ENCODE peak calls at places on chromosomes 16 and 17, in seven cellular contexts. One of them, this sample, is unnamed.

GRCh38 chr16:31710880-31711279 is 162.7 kb upstream of the ZNF267 start:
- DNase-seq in ovary: no peak
- DNase-seq in heart left ventricle: no peak
- DNase-seq in A549: no peak
- DNase-seq in effector memory CD4-positive, alpha-beta T cell: no peak
- DNase-seq in sigmoid colon: no peak
- DNase-seq in aorta: no peak
- DNase-seq in this sample: no peak

GRCh38 chr16:80670170-80670865 is 129.5 kb downstream of the DYNLRB2 start:
- DNase-seq in aorta: no peak
- DNase-seq in A549: no peak
- DNase-seq in ovary: no peak
- DNase-seq in heart left ventricle: no peak
- DNase-seq in effector memory CD4-positive, alpha-beta T cell: no peak
- DNase-seq in sigmoid colon: no peak
- DNase-seq in this sample: no peak

GRCh38 chr17:17809527-17810373 is 27.0 kb downstream of the SREBF1 start:
- DNase-seq in A549: no peak
- DNase-seq in effector memory CD4-positive, alpha-beta T cell: no peak
- DNase-seq in ovary: peak
- DNase-seq in heart left ventricle: no peak
- DNase-seq in sigmoid colon: peak
- DNase-seq in aorta: peak
- DNase-seq in this sample: no peak

GRCh38 chr17:30021708-30022317 is 80.4 kb downstream of the EFCAB5 start:
- DNase-seq in aorta: no peak
- DNase-seq in effector memory CD4-positive, alpha-beta T cell: no peak
- DNase-seq in A549: peak
- DNase-seq in ovary: no peak
- DNase-seq in sigmoid colon: no peak
- DNase-seq in heart left ventricle: no peak
- DNase-seq in this sample: no peak

GRCh38 chr17:70006159-70006558 is 68.9 kb upstream of the KCNJ16 start:
- DNase-seq in A549: no peak
- DNase-seq in aorta: no peak
- DNase-seq in effector memory CD4-positive, alpha-beta T cell: no peak
- DNase-seq in sigmoid colon: no peak
- DNase-seq in ovary: no peak
- DNase-seq in heart left ventricle: no peak
- DNase-seq in this sample: no peak

GRCh38 chr16:66196770-66197169 is 169.7 kb upstream of the CDH5 start:
- DNase-seq in ovary: no peak
- DNase-seq in A549: no peak
- DNase-seq in effector memory CD4-positive, alpha-beta T cell: no peak
- DNase-seq in sigmoid colon: no peak
- DNase-seq in aorta: no peak
- DNase-seq in heart left ventricle: no peak
- DNase-seq in this sample: no peak

GRCh38 chr17:9484789-9485188 is 90.8 kb downstream of the STX8 start:
- DNase-seq in ovary: no peak
- DNase-seq in sigmoid colon: no peak
- DNase-seq in A549: no peak
- DNase-seq in heart left ventricle: no peak
- DNase-seq in aorta: no peak
- DNase-seq in effector memory CD4-positive, alpha-beta T cell: no peak
- DNase-seq in this sample: no peak

GRCh38 chr17:1460233-1460632 is 4.2 kb upstream of the CRK start:
- DNase-seq in effector memory CD4-positive, alpha-beta T cell: no peak
- DNase-seq in heart left ventricle: peak
- DNase-seq in ovary: no peak
- DNase-seq in sigmoid colon: peak
- DNase-seq in aorta: peak
- DNase-seq in A549: peak
- DNase-seq in this sample: no peak

GRCh38 chr16:79269211-79269863 is 331.2 kb downstream of the MAF start:
- DNase-seq in effector memory CD4-positive, alpha-beta T cell: no peak
- DNase-seq in aorta: no peak
- DNase-seq in ovary: no peak
- DNase-seq in sigmoid colon: no peak
- DNase-seq in heart left ventricle: no peak
- DNase-seq in A549: no peak
- DNase-seq in this sample: no peak

GRCh38 chr16:85988723-85989313 is 89.9 kb downstream of the IRF8 start:
- DNase-seq in sigmoid colon: peak
- DNase-seq in A549: no peak
- DNase-seq in aorta: peak
- DNase-seq in effector memory CD4-positive, alpha-beta T cell: no peak
- DNase-seq in heart left ventricle: no peak
- DNase-seq in ovary: no peak
- DNase-seq in this sample: no peak

GRCh38 chr16:3580271-3580670 is 3.1 kb upstream of the NLRC3 start:
- DNase-seq in heart left ventricle: no peak
- DNase-seq in sigmoid colon: no peak
- DNase-seq in A549: no peak
- DNase-seq in aorta: no peak
- DNase-seq in effector memory CD4-positive, alpha-beta T cell: no peak
- DNase-seq in ovary: no peak
- DNase-seq in this sample: no peak

GRCh38 chr17:3956558-3956957 is 7.7 kb downstream of the ATP2A3 start:
- DNase-seq in sigmoid colon: no peak
- DNase-seq in ovary: no peak
- DNase-seq in A549: no peak
- DNase-seq in aorta: no peak
- DNase-seq in heart left ventricle: no peak
- DNase-seq in effector memory CD4-positive, alpha-beta T cell: no peak
- DNase-seq in this sample: no peak

GRCh38 chr17:35010093-35010492 is 29.8 kb downstream of the LIG3 start:
- DNase-seq in heart left ventricle: no peak
- DNase-seq in sigmoid colon: no peak
- DNase-seq in ovary: no peak
- DNase-seq in aorta: no peak
- DNase-seq in A549: no peak
- DNase-seq in effector memory CD4-positive, alpha-beta T cell: no peak
- DNase-seq in this sample: no peak

GRCh38 chr17:63533433-63534077 is 10.4 kb downstream of the KCNH6 start:
- DNase-seq in ovary: no peak
- DNase-seq in heart left ventricle: peak
- DNase-seq in sigmoid colon: no peak
- DNase-seq in A549: no peak
- DNase-seq in effector memory CD4-positive, alpha-beta T cell: no peak
- DNase-seq in aorta: peak
- DNase-seq in this sample: no peak

GRCh38 chr16:78738557-78738956 is 639.1 kb downstream of the WWOX start:
- DNase-seq in effector memory CD4-positive, alpha-beta T cell: no peak
- DNase-seq in aorta: no peak
- DNase-seq in heart left ventricle: no peak
- DNase-seq in A549: no peak
- DNase-seq in sigmoid colon: no peak
- DNase-seq in ovary: no peak
- DNase-seq in this sample: no peak

GRCh38 chr17:37429442-37429841 is 22.8 kb downstream of the TADA2A start:
- DNase-seq in A549: no peak
- DNase-seq in sigmoid colon: no peak
- DNase-seq in ovary: no peak
- DNase-seq in aorta: no peak
- DNase-seq in heart left ventricle: no peak
- DNase-seq in effector memory CD4-positive, alpha-beta T cell: no peak
- DNase-seq in this sample: no peak

GRCh38 chr16:64008131-64008530 is 1113.7 kb downstream of the CDH11 start:
- DNase-seq in aorta: no peak
- DNase-seq in A549: no peak
- DNase-seq in ovary: no peak
- DNase-seq in sigmoid colon: no peak
- DNase-seq in heart left ventricle: no peak
- DNase-seq in effector memory CD4-positive, alpha-beta T cell: no peak
- DNase-seq in this sample: no peak

GRCh38 chr17:40516581-40517285 is 15.3 kb upstream of the TNS4 start:
- DNase-seq in sigmoid colon: peak
- DNase-seq in ovary: no peak
- DNase-seq in A549: peak
- DNase-seq in heart left ventricle: peak
- DNase-seq in effector memory CD4-positive, alpha-beta T cell: peak
- DNase-seq in aorta: peak
- DNase-seq in this sample: no peak

GRCh38 chr16:84823926-84824325 is 4.1 kb downstream of the CRISPLD2 start:
- DNase-seq in effector memory CD4-positive, alpha-beta T cell: no peak
- DNase-seq in A549: no peak
- DNase-seq in aorta: no peak
- DNase-seq in sigmoid colon: no peak
- DNase-seq in heart left ventricle: no peak
- DNase-seq in ovary: no peak
- DNase-seq in this sample: no peak

DNA sequence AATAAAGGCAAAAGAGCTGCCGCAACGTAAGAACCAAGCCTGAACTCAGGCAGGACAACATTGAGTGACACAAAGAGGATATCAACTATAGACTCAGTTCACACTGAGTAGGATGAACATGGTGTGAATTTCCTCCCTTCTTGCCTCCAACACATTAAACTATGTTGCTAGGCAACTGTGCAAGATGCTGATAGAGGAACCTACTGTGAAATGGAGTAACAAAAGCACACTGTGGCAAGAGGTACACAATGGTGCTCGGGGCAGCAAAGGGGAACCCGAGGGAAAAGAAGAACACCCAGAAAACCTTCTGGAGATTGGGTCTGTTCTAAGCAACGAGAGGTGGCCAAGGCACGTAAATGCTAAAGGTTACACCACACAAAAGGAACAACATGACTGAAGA is 34.1 kb downstream of the GRB2 start:
- DNase-seq in effector memory CD4-positive, alpha-beta T cell: no peak
- DNase-seq in sigmoid colon: no peak
- DNase-seq in A549: no peak
- DNase-seq in heart left ventricle: no peak
- DNase-seq in aorta: no peak
- DNase-seq in ovary: no peak
- DNase-seq in this sample: no peak
- H3K27ac ChIP-seq in effector memory CD4-positive, alpha-beta T cell: no peak
- H3K27ac ChIP-seq in sigmoid colon: peak
- H3K27ac ChIP-seq in A549: no peak
- H3K27ac ChIP-seq in heart left ventricle: no peak
- H3K27ac ChIP-seq in aorta: peak
- H3K27ac ChIP-seq in ovary: no peak
- H3K27ac ChIP-seq in this sample: no peak

GRCh38 chr16:89335803-89336485 is 118.4 kb downstream of the ZNF778 start:
- DNase-seq in sigmoid colon: no peak
- DNase-seq in heart left ventricle: no peak
- DNase-seq in effector memory CD4-positive, alpha-beta T cell: no peak
- DNase-seq in A549: no peak
- DNase-seq in ovary: no peak
- DNase-seq in aorta: peak
- DNase-seq in this sample: no peak

GRCh38 chr16:89334988-89335802 is 117.7 kb downstream of the ZNF778 start:
- DNase-seq in A549: no peak
- DNase-seq in sigmoid colon: no peak
- DNase-seq in aorta: peak
- DNase-seq in effector memory CD4-positive, alpha-beta T cell: no peak
- DNase-seq in heart left ventricle: no peak
- DNase-seq in ovary: no peak
- DNase-seq in this sample: no peak

GRCh38 chr16:89341274-89341673 is 123.8 kb downstream of the ZNF778 start:
- DNase-seq in A549: no peak
- DNase-seq in sigmoid colon: no peak
- DNase-seq in aorta: peak
- DNase-seq in heart left ventricle: no peak
- DNase-seq in effector memory CD4-positive, alpha-beta T cell: no peak
- DNase-seq in ovary: no peak
- DNase-seq in this sample: peak

GRCh38 chr16:89338863-89339262 is 121.4 kb downstream of the ZNF778 start:
- DNase-seq in sigmoid colon: no peak
- DNase-seq in heart left ventricle: no peak
- DNase-seq in aorta: peak
- DNase-seq in ovary: no peak
- DNase-seq in A549: no peak
- DNase-seq in effector memory CD4-positive, alpha-beta T cell: no peak
- DNase-seq in this sample: no peak

DNA sequence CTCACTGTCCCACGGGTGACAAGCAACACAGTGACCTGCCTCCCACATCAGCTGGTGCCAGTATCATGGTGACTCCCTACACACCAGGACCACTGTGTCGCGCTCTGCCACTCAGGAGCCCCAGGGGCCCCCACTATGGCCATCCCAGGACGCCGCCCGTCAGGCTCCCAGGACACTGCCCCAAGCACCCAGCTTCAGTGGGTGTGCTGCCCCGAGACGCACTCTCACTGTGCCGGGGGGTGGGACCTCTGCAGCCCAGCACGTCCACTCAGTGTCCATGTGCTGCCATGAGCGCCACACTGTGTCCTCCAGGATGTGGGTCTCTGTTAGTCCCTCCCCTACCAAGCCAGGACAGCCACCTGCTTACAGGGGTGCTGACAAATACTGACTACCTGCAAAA is 120.5 kb downstream of the ZNF778 start:
- DNase-seq in ovary: no peak
- DNase-seq in aorta: peak
- DNase-seq in heart left ventricle: no peak
- DNase-seq in A549: no peak
- DNase-seq in sigmoid colon: no peak
- DNase-seq in effector memory CD4-positive, alpha-beta T cell: no peak
- DNase-seq in this sample: no peak
- H3K27ac ChIP-seq in ovary: no peak
- H3K27ac ChIP-seq in aorta: no peak
- H3K27ac ChIP-seq in heart left ventricle: no peak
- H3K27ac ChIP-seq in A549: no peak
- H3K27ac ChIP-seq in sigmoid colon: no peak
- H3K27ac ChIP-seq in effector memory CD4-positive, alpha-beta T cell: no peak
- H3K27ac ChIP-seq in this sample: no peak

GRCh38 chr17:38687291-38687690 is 12.5 kb upstream of the EPOP start:
- DNase-seq in ovary: no peak
- DNase-seq in effector memory CD4-positive, alpha-beta T cell: no peak
- DNase-seq in A549: no peak
- DNase-seq in aorta: no peak
- DNase-seq in sigmoid colon: no peak
- DNase-seq in heart left ventricle: no peak
- DNase-seq in this sample: no peak
- H3K27ac ChIP-seq in ovary: no peak
- H3K27ac ChIP-seq in effector memory CD4-positive, alpha-beta T cell: no peak
- H3K27ac ChIP-seq in A549: no peak
- H3K27ac ChIP-seq in aorta: no peak
- H3K27ac ChIP-seq in sigmoid colon: no peak
- H3K27ac ChIP-seq in heart left ventricle: no peak
- H3K27ac ChIP-seq in this sample: no peak

DNA sequence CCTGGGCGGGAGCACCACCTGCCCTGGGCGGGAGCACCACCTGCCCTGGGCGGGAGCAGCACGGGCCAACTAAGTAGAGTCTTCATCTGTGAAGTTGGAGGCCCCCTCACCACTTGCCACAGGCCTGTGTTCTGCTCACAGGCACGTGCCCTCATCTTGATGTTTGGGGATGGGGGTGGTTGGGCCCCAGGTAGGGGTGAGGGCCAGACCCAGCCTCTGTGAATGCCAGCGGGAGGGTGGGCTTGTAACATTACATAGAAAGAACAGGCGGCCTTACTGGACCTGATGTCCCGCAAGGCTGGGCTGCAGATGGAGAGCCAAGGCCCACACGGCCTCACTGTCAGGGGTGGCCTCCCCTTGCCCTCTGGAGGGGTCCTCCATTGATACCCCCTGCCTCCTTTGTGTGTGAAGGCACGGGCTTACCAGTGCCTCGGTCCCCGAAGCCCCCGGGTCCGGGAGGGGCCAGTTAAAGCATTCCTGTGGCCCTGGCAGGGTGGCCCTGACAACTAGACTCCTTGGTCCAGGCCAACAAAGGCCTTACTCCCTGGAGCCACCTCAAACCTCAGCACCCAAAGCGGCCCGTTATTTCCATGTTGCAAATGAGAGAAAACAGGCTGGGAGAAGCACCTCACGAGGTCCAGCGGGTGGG is 1.1 kb upstream of the SLC16A3 start:
- DNase-seq in aorta: no peak
- DNase-seq in sigmoid colon: peak
- DNase-seq in heart left ventricle: no peak
- DNase-seq in A549: no peak
- DNase-seq in ovary: no peak
- DNase-seq in effector memory CD4-positive, alpha-beta T cell: no peak
- DNase-seq in this sample: no peak
- H3K27ac ChIP-seq in aorta: no peak
- H3K27ac ChIP-seq in sigmoid colon: peak
- H3K27ac ChIP-seq in heart left ventricle: peak
- H3K27ac ChIP-seq in A549: peak
- H3K27ac ChIP-seq in ovary: no peak
- H3K27ac ChIP-seq in effector memory CD4-positive, alpha-beta T cell: peak
- H3K27ac ChIP-seq in this sample: no peak

This sample was measured in caudate nucleus.